ENCODE peak calls at places on chromosome 11, in five cellular contexts. P is A549, R is mesendoderm, Q is K562, K is neuronal stem cell. T is an unnamed sample.

GRCh38 chr11:120031612-120032600 is 106.0 kb downstream of the TRIM29 start:
- DNase-seq in P (no peak), R (no peak), Q (no peak), K (no peak), T (no peak)

GRCh38 chr11:19218801-19219460 is 17.1 kb upstream of the CSRP3 start:
- DNase-seq in P (no peak), R (peak; percentile 13), Q (peak; percentile 24), K (no peak), T (no peak)

GRCh38 chr11:19966435-19966834 is 193.8 kb downstream of the DBX1 start:
- DNase-seq in P (no peak), R (no peak), Q (no peak), K (no peak), T (no peak)

GRCh38 chr11:85798361-85798760 is 12.6 kb downstream of the SYTL2 start:
- DNase-seq in P (no peak), R (no peak), Q (no peak), K (no peak), T (no peak)

GRCh38 chr11:267491-267994 is 10.7 kb upstream of the NLRP6 start:
- DNase-seq in P (peak; percentile 35), R (peak; percentile 23), Q (peak; percentile 73), K (no peak), T (peak; percentile 50)

GRCh38 chr11:111913031-111913861 is 712 bp downstream of the HSPB2 start:
- DNase-seq in P (no peak), R (no peak), Q (no peak), K (no peak), T (no peak)

GRCh38 chr11:62105611-62106245 is 18.1 kb upstream of the INCENP start:
- DNase-seq in P (no peak), R (no peak), Q (no peak), K (no peak), T (no peak)

GRCh38 chr11:108647701-108648527 is 17.0 kb upstream of the DDX10 start:
- DNase-seq in P (peak; percentile 18), R (peak; percentile 90), Q (peak; percentile 56), K (peak; percentile 66), T (peak; percentile 72)

GRCh38 chr11:121415861-121416260 is 36.3 kb upstream of the SORL1 start:
- DNase-seq in P (no peak), R (no peak), Q (no peak), K (no peak), T (no peak)

GRCh38 chr11:3939211-3939610 is 83.7 kb downstream of the STIM1 start:
- DNase-seq in P (no peak), R (no peak), Q (no peak), K (no peak), T (no peak)

GRCh38 chr11:8018742-8019631 is 31.9 kb downstream of the EIF3F start:
- DNase-seq in P (peak; percentile 51), R (peak; percentile 94), Q (no peak), K (peak; percentile 75), T (no peak)

GRCh38 chr11:126339866-126340434 is 15.5 kb upstream of the ST3GAL4 start:
- DNase-seq in P (no peak), R (no peak), Q (no peak), K (no peak), T (no peak)

GRCh38 chr11:106398396-106399074 is 321.1 kb downstream of the AASDHPPT start:
- DNase-seq in P (peak; percentile 3), R (no peak), Q (no peak), K (no peak), T (no peak)

GRCh38 chr11:12942157-12942556 is 67.0 kb upstream of the RASSF10 start:
- DNase-seq in P (no peak), R (no peak), Q (no peak), K (no peak), T (no peak)

GRCh38 chr11:32259641-32260081 is 168.8 kb downstream of the RCN1 start:
- DNase-seq in P (no peak), R (no peak), Q (no peak), K (no peak), T (peak; percentile 47)

GRCh38 chr11:120658071-120658423 is 146.5 kb downstream of the GRIK4 start:
- DNase-seq in P (no peak), R (no peak), Q (no peak), K (no peak), T (no peak)

GRCh38 chr11:35180311-35181233 is 41.6 kb downstream of the CD44 start:
- DNase-seq in P (no peak), R (no peak), Q (no peak), K (no peak), T (no peak)
- H3K4me2 ChIP-seq in P (peak overlapping the region; percentile 43), R (no peak overlapping the region), Q (no peak overlapping the region), K (no peak overlapping the region), T (no peak overlapping the region)

GRCh38 chr11:36014499-36014898 is 70.6 kb downstream of the LDLRAD3 start:
- DNase-seq in P (no peak), R (no peak), Q (no peak), K (no peak), T (no peak)

GRCh38 chr11:36013950-36014349 is 70.1 kb downstream of the LDLRAD3 start:
- DNase-seq in P (no peak), R (no peak), Q (no peak), K (no peak), T (no peak)

GRCh38 chr11:36011574-36011973 is 67.7 kb downstream of the LDLRAD3 start:
- DNase-seq in P (no peak), R (no peak), Q (no peak), K (no peak), T (no peak)

GRCh38 chr11:36012410-36012809 is 68.5 kb downstream of the LDLRAD3 start:
- DNase-seq in P (no peak), R (no peak), Q (no peak), K (no peak), T (no peak)

GRCh38 chr11:36012979-36013378 is 69.1 kb downstream of the LDLRAD3 start:
- DNase-seq in P (no peak), R (no peak), Q (no peak), K (no peak), T (no peak)
- H3K4me2 ChIP-seq in P (peak overlapping the region; percentile 58), R (no peak overlapping the region), Q (no peak overlapping the region), K (no peak overlapping the region), T (no peak overlapping the region)

GRCh38 chr11:82981852-82982251 is 80.3 kb downstream of the DDIAS start:
- DNase-seq in P (no peak), R (no peak), Q (peak; percentile 26), K (no peak), T (no peak)

GRCh38 chr11:82978422-82979099 is 77.0 kb downstream of the DDIAS start:
- DNase-seq in P (no peak), R (no peak), Q (no peak), K (no peak), T (no peak)

GRCh38 chr11:82979824-82980223 is 78.3 kb downstream of the DDIAS start:
- DNase-seq in P (no peak), R (no peak), Q (no peak), K (no peak), T (no peak)

GRCh38 chr11:82980292-82980691 is 78.8 kb downstream of the DDIAS start:
- DNase-seq in P (peak; percentile 17), R (peak; percentile 34), Q (no peak), K (no peak), T (no peak)

DNA sequence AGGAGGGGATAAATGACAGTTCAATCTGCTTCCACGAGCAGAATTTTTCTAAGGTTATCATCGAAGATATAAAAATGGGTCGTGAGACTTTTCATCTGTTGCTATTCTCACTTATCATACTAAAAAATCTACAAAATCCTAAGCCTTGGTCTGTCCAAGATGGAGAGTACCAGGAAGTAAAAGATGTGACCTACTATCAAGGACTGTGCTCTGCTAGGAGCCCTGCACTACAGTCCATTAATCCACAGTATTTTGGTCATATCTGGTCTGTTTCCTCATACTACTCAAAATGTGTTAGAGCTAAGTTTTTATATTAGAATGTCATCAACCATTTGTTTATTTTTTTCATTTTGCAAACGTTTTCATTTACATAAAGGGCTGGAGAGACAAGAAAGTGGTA is 79.4 kb downstream of the DDIAS start:
- DNase-seq in P (no peak), R (no peak), Q (no peak), K (no peak), T (no peak)
- H3K4me2 ChIP-seq in P (no peak overlapping the region), R (no peak overlapping the region), Q (no peak overlapping the region), K (no peak overlapping the region), T (no peak overlapping the region)

GRCh38 chr11:82927264-82927880 is 25.8 kb downstream of the DDIAS start:
- DNase-seq in P (peak; percentile 58), R (peak; percentile 54), Q (peak; percentile 47), K (peak; percentile 26), T (peak; percentile 13)
- H3K4me2 ChIP-seq in P (no peak overlapping the region), R (no peak overlapping the region), Q (no peak overlapping the region), K (no peak overlapping the region), T (no peak overlapping the region)

GRCh38 chr11:123060265-123061000 is 1.5 kb downstream of the HSPA8 start:
- DNase-seq in P (no peak), R (no peak), Q (no peak), K (no peak), T (peak; percentile 41)
- H3K4me2 ChIP-seq in P (peak overlapping the region; percentile 91), R (peak overlapping the region; percentile 78), Q (peak overlapping the region; percentile 88), K (peak overlapping the region; percentile 71), T (peak overlapping the region; percentile 81)

DNA sequence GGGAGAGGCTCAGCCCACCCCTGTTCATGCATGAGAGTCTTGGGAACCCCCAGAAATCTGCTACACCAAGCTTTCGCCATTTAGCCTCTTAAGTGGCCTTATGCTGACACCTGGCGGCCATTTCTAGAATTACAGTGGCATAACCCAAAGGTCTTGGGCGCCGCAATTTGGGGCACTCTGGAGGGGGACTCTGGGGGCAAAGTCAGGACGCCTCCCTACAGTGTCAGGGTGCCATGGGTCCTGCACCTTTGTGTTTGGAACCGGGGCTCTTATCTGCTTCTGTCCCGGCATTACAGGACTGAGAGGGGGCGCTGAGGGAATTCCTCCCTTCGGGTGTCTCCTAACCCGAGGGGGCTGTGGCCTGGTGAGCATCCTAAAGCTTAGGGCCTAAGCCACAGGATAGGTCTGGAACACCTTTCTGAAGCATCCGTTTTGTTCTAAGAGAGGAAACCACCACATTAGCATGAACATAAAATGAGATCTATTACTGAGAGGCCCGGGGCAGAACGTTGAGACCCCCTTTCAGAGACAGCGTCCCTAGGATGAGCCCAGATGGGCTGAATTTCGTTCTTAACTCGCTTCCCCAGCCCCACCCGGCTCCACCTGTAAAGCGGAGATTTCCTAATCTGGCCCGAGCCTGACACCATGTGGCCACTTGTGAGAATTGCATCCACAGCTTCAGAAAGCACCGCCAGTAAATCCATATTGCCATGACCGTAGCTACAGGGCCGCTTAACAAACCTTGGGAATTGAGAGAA is 9.3 kb downstream of the INS start:
- DNase-seq in P (peak; percentile 90), R (peak; percentile 81), Q (peak; percentile 87), K (peak; percentile 86), T (peak; percentile 80)
- H3K4me2 ChIP-seq in P (peak overlapping the region; percentile 58), R (no peak overlapping the region), Q (no peak overlapping the region), K (peak overlapping the region; percentile 36), T (peak overlapping the region; percentile 37)